ENCODE peak calls at places on chromosomes 2 and 18, in eight cellular contexts. T is naive thymus-derived CD4-positive, alpha-beta T cell; E is brain microvascular endothelial cell; O is transverse colon; P is fibroblast of lung; X is astrocyte of the cerebellum; Q is lower lobe of right lung; V is HFF-Myc. I is an unnamed sample.

GRCh38 chr2:10527585-10527984 is 79.5 kb upstream of the ODC1 start:
- DNase-seq in T (no peak), E (no peak), O (no peak), P (no peak), X (no peak), Q (no peak), V (no peak), I (no peak)

GRCh38 chr18:8662574-8663255 is 42.6 kb upstream of the MTCL1 start:
- DNase-seq in T (no peak), E (no peak), O (no peak), P (no peak), X (no peak), Q (no peak), V (no peak), I (no peak)

GRCh38 chr2:152466041-152466440 is 131.1 kb downstream of the FMNL2 start:
- DNase-seq in T (no peak), E (no peak), O (no peak), P (peak; percentile 49), X (no peak), Q (no peak), V (no peak), I (no peak)

GRCh38 chr2:99106905-99107304 is 34.6 kb upstream of the C2orf15 start:
- DNase-seq in T (no peak), E (no peak), O (no peak), P (no peak), X (no peak), Q (no peak), V (no peak), I (peak; percentile 4)

GRCh38 chr2:133532919-133533318 is 35.3 kb downstream of the NCKAP5 start:
- DNase-seq in T (no peak), E (no peak), O (no peak), P (peak; percentile 32), X (peak; percentile 16), Q (no peak), V (no peak), I (no peak)

GRCh38 chr2:240468300-240469238 is 33.1 kb downstream of the GPC1 start:
- DNase-seq in T (no peak), E (no peak), O (peak; percentile 4), P (no peak), X (no peak), Q (no peak), V (no peak), I (no peak)

GRCh38 chr2:162166174-162166573 is 14.1 kb upstream of the GCG start:
- DNase-seq in T (no peak), E (no peak), O (no peak), P (no peak), X (no peak), Q (no peak), V (no peak), I (no peak)

GRCh38 chr18:29434650-29435049 is 1257.7 kb upstream of the CDH2 start:
- DNase-seq in T (no peak), E (no peak), O (no peak), P (no peak), X (no peak), Q (no peak), V (no peak), I (no peak)

GRCh38 chr2:95158891-95159619 is 593 bp downstream of the ZNF514 start:
- DNase-seq in T (peak; percentile 40), E (peak; percentile 20), O (peak; percentile 44), P (peak; percentile 40), X (no peak), Q (peak; percentile 73), V (no peak), I (no peak)

GRCh38 chr2:147739531-147739930 is 105.3 kb upstream of the ACVR2A start:
- DNase-seq in T (no peak), E (peak; percentile 9), O (no peak), P (no peak), X (no peak), Q (no peak), V (no peak), I (no peak)

GRCh38 chr18:48492880-48493279 is 46.0 kb upstream of the CTIF start:
- DNase-seq in T (no peak), E (no peak), O (no peak), P (no peak), X (no peak), Q (no peak), V (no peak), I (no peak)

GRCh38 chr2:96533292-96534073 is 3.1 kb upstream of the ARID5A start:
- DNase-seq in T (no peak), E (no peak), O (peak; percentile 66), P (peak; percentile 81), X (no peak), Q (peak; percentile 83), V (no peak), I (peak; percentile 52)

GRCh38 chr18:74905245-74905644 is 303.7 kb downstream of the PTGR3 start:
- DNase-seq in T (no peak), E (no peak), O (peak; percentile 23), P (no peak), X (no peak), Q (no peak), V (no peak), I (peak; percentile 39)

GRCh38 chr18:46720521-46720920 is 36.3 kb downstream of the ST8SIA5 start:
- DNase-seq in T (no peak), E (no peak), O (no peak), P (no peak), X (no peak), Q (no peak), V (no peak), I (no peak)

GRCh38 chr2:137968477-137969417 is 4.5 kb downstream of the HNMT start:
- DNase-seq in T (no peak), E (no peak), O (no peak), P (no peak), X (no peak), Q (no peak), V (no peak), I (no peak)

GRCh38 chr18:46301081-46301480 is 196.9 kb downstream of the HAUS1 start:
- DNase-seq in T (no peak), E (no peak), O (no peak), P (no peak), X (peak; percentile 19), Q (no peak), V (no peak), I (no peak)

GRCh38 chr18:64183674-64184073 is 34.8 kb upstream of the LINC00305 start:
- DNase-seq in T (no peak), E (no peak), O (no peak), P (no peak), X (no peak), Q (no peak), V (no peak), I (no peak)

GRCh38 chr2:7880126-7880525 is 801.7 kb upstream of the ID2 start:
- DNase-seq in T (no peak), E (no peak), O (no peak), P (no peak), X (no peak), Q (no peak), V (no peak), I (no peak)

GRCh38 chr2:7880561-7880960 is 801.3 kb upstream of the ID2 start:
- DNase-seq in T (no peak), E (no peak), O (no peak), P (no peak), X (no peak), Q (no peak), V (no peak), I (no peak)

GRCh38 chr2:7881456-7881855 is 800.4 kb upstream of the ID2 start:
- DNase-seq in T (no peak), E (no peak), O (no peak), P (no peak), X (no peak), Q (no peak), V (no peak), I (no peak)

GRCh38 chr2:7881038-7881437 is 800.8 kb upstream of the ID2 start:
- DNase-seq in T (no peak), E (no peak), O (no peak), P (no peak), X (peak; percentile 39), Q (no peak), V (no peak), I (no peak)

GRCh38 chr2:7878786-7879515 is 802.9 kb upstream of the ID2 start:
- DNase-seq in T (no peak), E (no peak), O (no peak), P (no peak), X (no peak), Q (no peak), V (no peak), I (no peak)
- H3K4me3 ChIP-seq in T (no peak overlapping the region), E (no peak overlapping the region), O (no peak overlapping the region), P (no peak overlapping the region), X (no peak overlapping the region), Q (no peak overlapping the region), V (no peak overlapping the region), I (no peak overlapping the region)

GRCh38 chr2:118836411-118836930 is 11.0 kb downstream of the EN1 start:
- DNase-seq in T (no peak), E (no peak), O (no peak), P (no peak), X (no peak), Q (no peak), V (no peak), I (no peak)

GRCh38 chr2:118834440-118834810 is 13.0 kb downstream of the EN1 start:
- DNase-seq in T (no peak), E (no peak), O (no peak), P (no peak), X (no peak), Q (no peak), V (no peak), I (no peak)

GRCh38 chr2:118835739-118836410 is 11.6 kb downstream of the EN1 start:
- DNase-seq in T (no peak), E (no peak), O (no peak), P (no peak), X (no peak), Q (no peak), V (no peak), I (no peak)

GRCh38 chr2:118833716-118834439 is 13.6 kb downstream of the EN1 start:
- DNase-seq in T (no peak), E (no peak), O (no peak), P (no peak), X (no peak), Q (no peak), V (no peak), I (no peak)

GRCh38 chr2:118834901-118835738 is 12.3 kb downstream of the EN1 start:
- DNase-seq in T (no peak), E (no peak), O (no peak), P (no peak), X (no peak), Q (no peak), V (no peak), I (no peak)
- H3K4me3 ChIP-seq in T (no peak overlapping the region), E (peak overlapping the region; percentile 35), O (peak overlapping the region; percentile 15), P (peak overlapping the region; percentile 7), X (peak overlapping the region; percentile 42), Q (peak overlapping the region; percentile 50), V (peak overlapping the region; percentile 30), I (peak overlapping the region; percentile 54)

DNA sequence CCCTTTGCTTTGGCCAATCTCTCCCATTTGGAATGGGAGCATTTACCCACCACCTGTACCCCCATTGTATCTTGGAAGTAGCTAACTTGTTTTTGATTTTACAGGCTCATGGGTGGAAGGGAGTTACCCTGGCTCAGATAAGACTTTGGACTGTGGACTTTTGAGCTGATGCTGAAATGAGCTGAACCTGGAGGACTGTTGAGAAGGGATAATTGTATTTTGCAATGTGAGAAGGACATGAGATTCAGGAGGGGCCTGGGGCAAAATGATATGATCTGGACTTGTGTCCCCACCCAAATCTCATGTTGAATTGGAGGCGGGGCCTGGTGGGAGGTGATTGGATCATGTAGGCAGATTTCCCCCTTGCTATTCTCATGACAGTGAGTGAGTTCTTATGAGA is 58.6 kb upstream of the ZFP36L2 start:
- DNase-seq in T (no peak), E (no peak), O (no peak), P (no peak), X (no peak), Q (no peak), V (no peak), I (no peak)
- H3K4me3 ChIP-seq in T (no peak overlapping the region), E (no peak overlapping the region), O (no peak overlapping the region), P (no peak overlapping the region), X (no peak overlapping the region), Q (no peak overlapping the region), V (no peak overlapping the region), I (no peak overlapping the region)

GRCh38 chr2:9288681-9289338 is 82.2 kb downstream of the ASAP2 start:
- DNase-seq in T (no peak), E (peak; percentile 18), O (no peak), P (peak; percentile 27), X (no peak), Q (no peak), V (no peak), I (no peak)
- H3K4me3 ChIP-seq in T (no peak overlapping the region), E (no peak overlapping the region), O (no peak overlapping the region), P (no peak overlapping the region), X (no peak overlapping the region), Q (no peak overlapping the region), V (no peak overlapping the region), I (no peak overlapping the region)